ENCODE peak calls at places on chromosomes 6 and 20, in seven cellular contexts. E is astrocyte, P is mammary epithelial cell, W is kidney, R is Peyer's patch, J is hepatocyte, K is upper lobe of right lung. M is an unnamed sample.

GRCh38 chr20:64244870-64245603 is 10.5 kb upstream of the PCMTD2 start:
- DNase-seq in K (no peak), J (no peak), R (no peak), W (peak; percentile 33), E (no peak), P (no peak), M (no peak)

GRCh38 chr6:42142118-42142835 is at the start of gene C6orf132:
- DNase-seq in J (peak; percentile 86), K (peak; percentile 92), R (no peak), E (no peak), W (peak; percentile 93), P (peak; percentile 74), M (no peak)

GRCh38 chr6:56046576-56046975 is 171.2 kb upstream of the BMP5 start:
- DNase-seq in R (no peak), W (no peak), J (no peak), K (peak; percentile 70), P (peak; percentile 87), E (peak; percentile 86), M (peak; percentile 18)

GRCh38 chr6:3001773-3002293 is 2.1 kb downstream of the NQO2 start:
- DNase-seq in K (no peak), E (peak; percentile 53), R (no peak), W (no peak), P (peak; percentile 69), J (peak; percentile 55), M (no peak)

GRCh38 chr6:170516783-170517616 is 36.1 kb downstream of the PSMB1 start:
- DNase-seq in R (peak; percentile 42), K (no peak), P (peak; percentile 68), W (no peak), J (peak; percentile 80), E (peak; percentile 66), M (no peak)

GRCh38 chr20:24957326-24957996 is 8.4 kb downstream of the CST7 start:
- DNase-seq in R (no peak), W (no peak), P (no peak), K (no peak), J (no peak), E (no peak), M (no peak)

GRCh38 chr6:17928514-17929430 is 58.7 kb downstream of the KIF13A start:
- DNase-seq in P (peak; percentile 30), W (no peak), R (no peak), J (no peak), E (peak; percentile 74), K (no peak), M (no peak)

GRCh38 chr6:170190046-170190445 is 100.8 kb downstream of the DLL1 start:
- DNase-seq in E (no peak), W (no peak), K (no peak), J (no peak), R (no peak), P (no peak), M (no peak)

GRCh38 chr20:63577317-63577894 is 3.4 kb upstream of the HELZ2 start:
- DNase-seq in E (no peak), W (peak; percentile 83), P (no peak), J (no peak), R (no peak), K (no peak), M (no peak)

GRCh38 chr20:5945963-5946362 is 4.4 kb downstream of the TRMT6 start:
- DNase-seq in W (no peak), R (no peak), J (no peak), E (peak; percentile 33), P (peak; percentile 86), K (no peak), M (no peak)

GRCh38 chr20:34037121-34037520 is 43.4 kb downstream of the RALY start:
- DNase-seq in W (no peak), P (peak; percentile 8), R (peak; percentile 38), K (no peak), E (no peak), J (no peak), M (no peak)

GRCh38 chr6:157755032-157755751 is 67.9 kb upstream of the SNX9 start:
- DNase-seq in J (no peak), E (no peak), K (no peak), R (no peak), W (no peak), P (no peak), M (no peak)

GRCh38 chr20:56664791-56665190 is 35.7 kb downstream of the TFAP2C start:
- DNase-seq in E (no peak), W (no peak), P (no peak), R (no peak), J (no peak), K (no peak), M (no peak)

GRCh38 chr20:9185511-9185910 is 116.6 kb downstream of the PLCB4 start:
- DNase-seq in J (no peak), E (peak; percentile 74), R (no peak), K (no peak), W (no peak), P (no peak), M (no peak)

GRCh38 chr6:45689926-45690615 is 312.3 kb upstream of the SUPT3H start:
- DNase-seq in K (no peak), W (no peak), E (no peak), R (no peak), J (no peak), P (no peak), M (no peak)

GRCh38 chr6:108774555-108774954 is 73.7 kb upstream of the ARMC2 start:
- DNase-seq in K (no peak), J (no peak), E (no peak), R (no peak), P (no peak), W (no peak), M (no peak)

GRCh38 chr20:7926767-7927166 is 13.5 kb downstream of the HAO1 start:
- DNase-seq in E (peak; percentile 28), R (no peak), W (no peak), J (peak; percentile 38), K (no peak), P (no peak), M (no peak)

GRCh38 chr6:131400054-131400781 is 172.8 kb upstream of the ARG1 start:
- DNase-seq in R (no peak), K (no peak), E (peak; percentile 93), W (no peak), P (peak; percentile 93), J (no peak), M (no peak)

GRCh38 chr6:148513145-148514071 is 170.8 kb downstream of the SASH1 start:
- DNase-seq in P (no peak), K (no peak), J (no peak), W (peak; percentile 85), E (no peak), R (no peak), M (no peak)
- H3K4me3 ChIP-seq in P (no peak overlapping the region), K (peak overlapping the region; percentile 6), J (no peak overlapping the region), W (no peak overlapping the region), E (no peak overlapping the region), R (no peak overlapping the region), M (peak overlapping the region; percentile 11)

GRCh38 chr6:4806308-4807190 is 30.3 kb downstream of the CDYL start:
- DNase-seq in P (peak; percentile 18), R (no peak), E (no peak), W (no peak), J (no peak), K (no peak), M (no peak)

GRCh38 chr6:4804095-4804494 is 27.9 kb downstream of the CDYL start:
- DNase-seq in W (no peak), E (peak; percentile 84), R (no peak), J (peak; percentile 38), P (peak; percentile 92), K (no peak), M (no peak)

GRCh38 chr6:4808396-4808795 is 32.2 kb downstream of the CDYL start:
- DNase-seq in J (no peak), P (no peak), E (no peak), R (no peak), K (no peak), W (no peak), M (no peak)

GRCh38 chr6:4803343-4803744 is 27.1 kb downstream of the CDYL start:
- DNase-seq in E (no peak), J (no peak), K (no peak), W (no peak), R (no peak), P (no peak), M (no peak)

DNA sequence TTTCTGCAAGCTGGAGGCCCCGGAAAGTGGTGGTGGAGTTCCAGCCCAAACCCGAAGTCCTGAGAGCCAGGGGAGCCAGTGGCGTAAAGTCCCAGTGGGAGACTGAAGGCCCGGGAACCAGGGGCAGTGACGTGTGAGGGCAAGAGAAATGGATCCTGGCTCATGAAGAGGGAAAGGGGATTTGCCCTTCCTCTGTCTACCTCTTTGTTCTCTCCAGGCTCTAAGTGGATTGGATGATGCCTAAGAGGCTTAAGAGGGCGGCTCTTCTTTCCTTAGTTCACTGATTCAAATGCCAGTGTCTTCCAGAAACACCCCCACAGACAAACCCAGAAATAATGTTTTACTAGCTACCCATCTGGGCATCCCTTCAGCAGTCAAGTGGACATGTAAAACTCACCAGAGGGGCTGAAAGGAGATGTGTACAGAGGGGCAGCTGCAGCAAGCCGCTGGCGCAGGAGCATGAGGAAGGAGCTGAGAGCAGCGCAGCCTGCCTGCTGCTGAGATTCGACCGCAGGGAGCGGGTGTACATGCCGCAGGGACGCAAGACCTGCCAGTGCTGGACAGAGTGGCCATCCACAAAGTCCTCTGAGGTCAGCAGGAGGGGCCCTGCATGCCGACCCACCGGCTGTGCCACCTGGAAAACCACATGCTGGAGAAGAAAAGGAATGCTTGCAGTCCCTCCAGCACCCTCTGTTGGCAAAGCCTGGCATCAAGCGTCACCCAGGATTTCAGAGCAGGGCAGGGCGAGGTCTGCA is 29.5 kb downstream of the CDYL start:
- DNase-seq in P (peak; percentile 40), W (peak; percentile 73), J (peak; percentile 27), E (peak; percentile 27), K (peak; percentile 78), R (no peak), M (no peak)
- H3K27ac ChIP-seq in P (peak overlapping the region; percentile 50), W (no peak overlapping the region), J (no peak overlapping the region), E (no peak overlapping the region), K (no peak overlapping the region), R (no peak overlapping the region), M (no peak overlapping the region)

DNA sequence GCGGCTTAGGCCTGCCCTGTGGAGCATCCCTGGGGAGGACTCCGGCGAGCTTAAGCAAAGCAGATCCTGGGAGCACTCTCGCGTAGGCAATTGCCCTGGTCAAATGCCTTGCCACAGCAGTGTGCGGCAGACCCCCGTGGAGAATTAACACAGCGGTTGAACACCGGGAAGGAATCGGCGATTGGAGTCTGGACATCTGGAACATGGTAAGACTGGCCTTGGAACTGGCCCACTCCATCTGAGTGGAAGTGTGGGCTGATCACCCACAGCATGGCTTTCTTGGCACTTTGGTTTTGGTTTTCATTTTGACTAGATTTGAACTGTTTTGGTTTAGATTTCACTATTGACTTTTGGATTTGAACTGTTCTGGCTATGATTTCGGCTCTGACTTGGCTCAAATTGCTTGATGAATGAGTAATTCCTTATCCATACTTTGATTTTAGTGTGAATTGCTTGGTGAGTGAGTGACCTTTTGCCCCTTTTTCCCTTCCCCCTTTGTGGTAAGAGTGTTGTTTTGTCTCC is 300.7 kb downstream of the RNGTT start:
- DNase-seq in P (no peak), W (no peak), R (no peak), K (no peak), E (no peak), J (no peak), M (no peak)
- H3K9me3 ChIP-seq in P (no peaks in the 10 kb centered on the region), W (peaks cover 2% of the 10 kb centered on the region), R (peaks cover 8% of the 10 kb centered on the region), K (no peaks in the 10 kb centered on the region), E (peaks cover 4% of the 10 kb centered on the region), J (no peaks in the 10 kb centered on the region), M (no peaks in the 10 kb centered on the region)

DNA sequence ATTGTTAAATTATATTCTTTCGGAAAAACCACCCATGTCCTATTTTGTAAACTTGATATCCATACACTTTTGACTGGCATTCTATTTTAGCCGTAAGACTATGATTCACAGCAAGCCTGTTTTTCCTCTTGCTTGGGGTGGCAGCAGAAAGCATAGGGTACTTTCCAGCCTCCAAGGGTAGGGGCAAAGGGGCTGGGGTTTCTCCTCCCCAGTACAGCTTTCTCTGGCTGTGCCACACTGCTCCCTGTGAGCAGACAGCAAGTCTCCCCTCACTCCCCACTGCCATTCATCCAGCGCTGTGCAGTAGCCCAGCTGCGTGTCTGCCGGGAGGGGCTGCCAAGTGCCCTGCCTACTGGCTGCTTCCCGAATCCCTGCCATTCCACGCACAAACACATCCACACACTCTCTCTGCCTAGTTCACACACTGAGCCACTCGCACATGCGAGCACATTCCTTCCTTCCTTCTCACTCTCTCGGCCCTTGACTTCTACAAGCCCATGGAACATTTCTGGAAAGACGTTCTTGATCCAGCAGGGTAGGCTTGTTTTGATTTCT is 2.1 kb upstream of the ESR1 start:
- DNase-seq in K (no peak), R (no peak), P (no peak), W (no peak), E (no peak), J (no peak), M (no peak)
- H3K4me3 ChIP-seq in K (no peak overlapping the region), R (no peak overlapping the region), P (no peak overlapping the region), W (no peak overlapping the region), E (no peak overlapping the region), J (no peak overlapping the region), M (peak overlapping the region; percentile 61)